ENCODE peak calls at places on chromosomes 7 and 10, in six cellular contexts. H, V, P, O, I and A are unnamed samples.

GRCh38 chr10:3681642-3682554 is 103.1 kb downstream of the KLF6 start:
- DNase-seq in H (no peak), V (no peak), P (peak; percentile 25), O (no peak), I (no peak), A (no peak)

GRCh38 chr10:122276611-122277205 is 5.6 kb downstream of the BTBD16 start:
- DNase-seq in H (no peak), V (no peak), P (peak; percentile 59), O (no peak), I (no peak), A (no peak)

GRCh38 chr10:103044942-103045489 is 126.9 kb downstream of the CNNM2 start:
- DNase-seq in H (no peak), V (peak; percentile 94), P (peak; percentile 88), O (no peak), I (no peak), A (no peak)

GRCh38 chr7:79035858-79036257 is 417.6 kb downstream of the MAGI2 start:
- DNase-seq in H (no peak), V (no peak), P (no peak), O (no peak), I (no peak), A (no peak)

GRCh38 chr10:127577376-127577775 is 28.3 kb downstream of the NPS start:
- DNase-seq in H (no peak), V (no peak), P (peak; percentile 18), O (no peak), I (peak; percentile 3), A (no peak)

GRCh38 chr7:28572321-28573058 is 160.2 kb downstream of the CREB5 start:
- DNase-seq in H (no peak), V (no peak), P (no peak), O (no peak), I (peak; percentile 94), A (no peak)

GRCh38 chr10:119489572-119490326 is 52.8 kb downstream of the RGS10 start:
- DNase-seq in H (peak; percentile 58), V (no peak), P (peak; percentile 35), O (peak; percentile 63), I (no peak), A (peak; percentile 89)

GRCh38 chr7:113120647-113121046 is 2.3 kb upstream of the SMIM30 start:
- DNase-seq in H (no peak), V (no peak), P (no peak), O (no peak), I (no peak), A (no peak)

GRCh38 chr7:196283-196682 is 3.9 kb downstream of the FAM20C start:
- DNase-seq in H (no peak), V (no peak), P (no peak), O (no peak), I (peak; percentile 58), A (no peak)

GRCh38 chr7:133828906-133829305 is 298.2 kb upstream of the LRGUK start:
- DNase-seq in H (no peak), V (no peak), P (no peak), O (no peak), I (no peak), A (no peak)

GRCh38 chr10:118903691-118904090 is 125.8 kb upstream of the NANOS1 start:
- DNase-seq in H (no peak), V (no peak), P (no peak), O (no peak), I (no peak), A (no peak)

GRCh38 chr7:8724080-8724718 is 290.8 kb downstream of the NXPH1 start:
- DNase-seq in H (no peak), V (no peak), P (no peak), O (no peak), I (peak; percentile 75), A (peak; percentile 51)

GRCh38 chr7:75971961-75972763 is 22.2 kb downstream of the TMEM120A start:
- DNase-seq in H (no peak), V (no peak), P (no peak), O (no peak), I (no peak), A (no peak)

GRCh38 chr10:113309791-113310190 is 243.1 kb upstream of the HABP2 start:
- DNase-seq in H (no peak), V (no peak), P (no peak), O (no peak), I (no peak), A (no peak)

GRCh38 chr10:129758180-129758579 is 205.9 kb downstream of the EBF3 start:
- DNase-seq in H (no peak), V (no peak), P (no peak), O (no peak), I (no peak), A (peak; percentile 29)

GRCh38 chr7:44967571-44968446 is 11.0 kb downstream of the MYO1G start:
- DNase-seq in H (peak; percentile 29), V (no peak), P (no peak), O (no peak), I (no peak), A (no peak)

GRCh38 chr7:18896343-18896975 is 221.0 kb downstream of the TWIST1 start:
- DNase-seq in H (peak; percentile 60), V (no peak), P (peak; percentile 47), O (no peak), I (no peak), A (no peak)

GRCh38 chr7:102818176-102818575 is 69.4 kb downstream of the FAM185A start:
- DNase-seq in H (no peak), V (no peak), P (no peak), O (no peak), I (no peak), A (no peak)

GRCh38 chr7:79619216-79619615 is 165.7 kb upstream of the MAGI2 start:
- DNase-seq in H (no peak), V (no peak), P (no peak), O (no peak), I (no peak), A (no peak)

GRCh38 chr7:98833022-98833421 is 36.8 kb downstream of the TMEM130 start:
- DNase-seq in H (no peak), V (no peak), P (no peak), O (no peak), I (no peak), A (no peak)

GRCh38 chr10:75395171-75395954 is 6.2 kb downstream of the ZNF503 start:
- DNase-seq in H (peak; percentile 27), V (no peak), P (peak; percentile 42), O (no peak), I (no peak), A (peak; percentile 60)

GRCh38 chr7:123210986-123211385 is 11.2 kb upstream of the SLC13A1 start:
- DNase-seq in H (no peak), V (no peak), P (no peak), O (no peak), I (no peak), A (no peak)

GRCh38 chr10:69869291-69869841 is 67.7 kb downstream of the COL13A1 start:
- DNase-seq in H (peak; percentile 46), V (peak; percentile 79), P (peak; percentile 81), O (no peak), I (no peak), A (no peak)

GRCh38 chr7:69184339-69184738 is 413.9 kb upstream of the AUTS2 start:
- DNase-seq in H (no peak), V (no peak), P (peak; percentile 9), O (no peak), I (no peak), A (no peak)

GRCh38 chr10:71766717-71767419 is 6.5 kb downstream of the VSIR start:
- DNase-seq in H (peak; percentile 54), V (peak; percentile 98), P (peak; percentile 98), O (no peak), I (no peak), A (no peak)